ENCODE peak calls at places on chromosomes 6 and 20, in ten cellular contexts. O, L, N, I, Q, W, R, X, A and D are unnamed samples.
A peak's percentile ranks its signal among the peaks of the same experiment; 100 is the strongest.

GRCh38 chr20:41222299-41222698 is 85.0 kb downstream of the PLCG1 start:
- DNase-seq in O (no peak), L (no peak), N (no peak), I (no peak), Q (no peak), W (no peak), R (no peak), X (no peak), A (no peak), D (no peak)

GRCh38 chr6:98529364-98529763 is 305.0 kb upstream of the POU3F2 start:
- DNase-seq in O (no peak), L (no peak), N (no peak), I (no peak), Q (no peak), W (no peak), R (no peak), X (no peak), A (no peak), D (no peak)

GRCh38 chr20:1964659-1965405 is 29.0 kb downstream of the PDYN start:
- DNase-seq in O (no peak), L (no peak), N (no peak), I (no peak), Q (no peak), W (no peak), R (peak; percentile 8), X (no peak), A (no peak), D (no peak)

GRCh38 chr20:62161347-62161746 is 17.8 kb downstream of the SS18L1 start:
- DNase-seq in O (no peak), L (no peak), N (peak; percentile 84), I (peak; percentile 87), Q (no peak), W (no peak), R (peak; percentile 80), X (no peak), A (no peak), D (no peak)

GRCh38 chr20:17910828-17911294 is 57.7 kb downstream of the SNX5 start:
- DNase-seq in O (peak; percentile 47), L (no peak), N (no peak), I (peak; percentile 93), Q (peak; percentile 91), W (no peak), R (peak; percentile 96), X (peak; percentile 10), A (peak; percentile 27), D (peak; percentile 86)

GRCh38 chr6:5778906-5779305 is 227.8 kb downstream of the NRN1 start:
- DNase-seq in O (no peak), L (no peak), N (no peak), I (no peak), Q (no peak), W (no peak), R (no peak), X (no peak), A (no peak), D (no peak)

GRCh38 chr6:89045585-89045984 is 35.0 kb upstream of the PNRC1 start:
- DNase-seq in O (no peak), L (no peak), N (no peak), I (no peak), Q (no peak), W (no peak), R (no peak), X (no peak), A (no peak), D (no peak)

GRCh38 chr20:32449890-32450401 is 91.8 kb downstream of the ASXL1 start:
- DNase-seq in O (no peak), L (no peak), N (no peak), I (no peak), Q (no peak), W (no peak), R (no peak), X (no peak), A (no peak), D (no peak)

DNA sequence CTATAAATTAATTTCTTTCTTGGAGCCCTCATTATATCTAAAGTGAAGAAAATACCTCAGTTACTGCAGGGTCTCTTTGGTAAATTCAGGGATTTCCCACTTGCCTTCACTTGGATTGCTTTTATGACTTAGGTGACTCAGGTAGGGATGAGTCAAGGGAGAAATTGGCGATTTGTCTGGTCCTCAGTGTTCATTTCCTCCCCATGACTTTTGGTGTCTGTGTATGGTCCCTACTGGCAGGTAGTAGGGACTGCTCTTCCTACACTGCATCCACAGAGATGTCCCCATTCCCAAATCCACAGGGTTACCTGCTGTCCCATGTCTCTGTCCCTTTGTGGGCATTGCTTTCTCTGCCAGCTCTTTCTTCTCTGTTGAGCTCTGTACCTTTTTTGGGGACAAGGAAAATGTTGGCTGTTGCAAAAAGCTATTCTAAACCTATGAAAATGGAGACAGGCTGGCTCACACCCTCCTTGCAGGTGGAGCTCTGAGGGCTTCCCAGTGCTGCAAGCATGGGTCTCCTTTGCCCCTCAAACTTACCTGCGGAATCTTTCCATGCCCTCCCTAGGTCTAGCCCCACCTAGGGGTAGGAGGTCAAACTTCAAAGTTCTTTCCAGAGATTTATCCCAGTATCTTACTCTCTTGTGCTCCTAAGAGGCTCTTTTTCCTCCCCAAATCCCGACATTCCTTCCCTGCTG is 211.9 kb downstream of the ZNF217 start:
- DNase-seq in O (no peak), L (no peak), N (peak; percentile 1), I (no peak), Q (no peak), W (no peak), R (no peak), X (no peak), A (no peak), D (no peak)
- TF ChIP-seq CTCF in O (no peak), L (no peak), N (no peak), I (no peak), Q (no peak), W (no peak), R (no peak), X (no peak), A (no peak), D (no peak)

GRCh38 chr6:146542881-146543210 is 787 bp upstream of the RAB32 start:
- DNase-seq in O (no peak), L (no peak), N (no peak), I (no peak), Q (peak; percentile 42), W (no peak), R (no peak), X (no peak), A (no peak), D (no peak)

GRCh38 chr6:146544783-146545182 is 1.1 kb downstream of the RAB32 start:
- DNase-seq in O (no peak), L (no peak), N (no peak), I (peak; percentile 59), Q (peak; percentile 53), W (no peak), R (no peak), X (no peak), A (no peak), D (no peak)

GRCh38 chr6:146543211-146543939 is at the start of gene RAB32:
- DNase-seq in O (peak; percentile 84), L (peak; percentile 95), N (peak; percentile 94), I (peak; percentile 88), Q (peak; percentile 92), W (peak; percentile 94), R (peak; percentile 96), X (peak; percentile 92), A (peak; percentile 94), D (peak; percentile 78)

GRCh38 chr6:146545608-146546007 is 2.0 kb downstream of the RAB32 start:
- DNase-seq in O (no peak), L (no peak), N (peak; percentile 30), I (peak; percentile 83), Q (peak; percentile 67), W (no peak), R (peak; percentile 57), X (no peak), A (no peak), D (peak; percentile 44)

GRCh38 chr6:146543940-146544661 is 468 bp downstream of the RAB32 start:
- DNase-seq in O (no peak), L (peak; percentile 83), N (peak; percentile 48), I (peak; percentile 52), Q (peak; percentile 63), W (no peak), R (peak; percentile 53), X (no peak), A (peak; percentile 30), D (no peak)
- H3K4me3 ChIP-seq in O (peak overlapping the region; percentile 93), L (peak overlapping the region; percentile 78), N (peak overlapping the region; percentile 97), I (peak overlapping the region; percentile 85), Q (peak overlapping the region; percentile 78), W (peak overlapping the region; percentile 73), R (peak overlapping the region; percentile 86), X (peak overlapping the region; percentile 67), A (peak overlapping the region; percentile 85), D (peak overlapping the region; percentile 81)

GRCh38 chr6:166970776-166971175 is 14.4 kb upstream of the RNASET2 start:
- DNase-seq in O (no peak), L (no peak), N (no peak), I (no peak), Q (no peak), W (no peak), R (no peak), X (no peak), A (no peak), D (no peak)

GRCh38 chr6:166960609-166960978 is 4.2 kb upstream of the RNASET2 start:
- DNase-seq in O (no peak), L (no peak), N (no peak), I (no peak), Q (no peak), W (no peak), R (no peak), X (no peak), A (no peak), D (no peak)

GRCh38 chr6:166969390-166970002 is 13.1 kb upstream of the RNASET2 start:
- DNase-seq in O (no peak), L (no peak), N (no peak), I (no peak), Q (no peak), W (no peak), R (no peak), X (no peak), A (no peak), D (no peak)

GRCh38 chr6:166971271-166971670 is 14.9 kb upstream of the RNASET2 start:
- DNase-seq in O (no peak), L (no peak), N (no peak), I (no peak), Q (no peak), W (no peak), R (no peak), X (peak; percentile 84), A (no peak), D (no peak)

GRCh38 chr6:166966268-166966667 is 9.9 kb upstream of the RNASET2 start:
- DNase-seq in O (no peak), L (no peak), N (no peak), I (no peak), Q (no peak), W (no peak), R (no peak), X (no peak), A (no peak), D (no peak)
- TF ChIP-seq CTCF in O (no peak), L (no peak), N (no peak), I (no peak), Q (no peak), W (no peak), R (no peak), X (no peak), A (no peak), D (no peak)

GRCh38 chr6:158662607-158663464 is 13.0 kb downstream of the SYTL3 start:
- DNase-seq in O (no peak), L (no peak), N (no peak), I (peak; percentile 69), Q (peak; percentile 88), W (peak; percentile 56), R (no peak), X (peak; percentile 86), A (no peak), D (peak; percentile 61)

GRCh38 chr6:158666637-158667359 is 16.9 kb downstream of the SYTL3 start:
- DNase-seq in O (no peak), L (no peak), N (no peak), I (peak; percentile 20), Q (peak; percentile 22), W (no peak), R (peak; percentile 71), X (peak; percentile 93), A (no peak), D (peak; percentile 76)

GRCh38 chr6:158661156-158661555 is 11.3 kb downstream of the SYTL3 start:
- DNase-seq in O (no peak), L (no peak), N (no peak), I (no peak), Q (no peak), W (no peak), R (no peak), X (peak; percentile 58), A (no peak), D (no peak)

GRCh38 chr6:158665332-158665731 is 15.5 kb downstream of the SYTL3 start:
- DNase-seq in O (no peak), L (no peak), N (no peak), I (no peak), Q (no peak), W (no peak), R (no peak), X (peak; percentile 38), A (no peak), D (no peak)

GRCh38 chr6:158663465-158664167 is 13.8 kb downstream of the SYTL3 start:
- DNase-seq in O (no peak), L (no peak), N (no peak), I (no peak), Q (no peak), W (no peak), R (no peak), X (peak; percentile 73), A (no peak), D (no peak)
- H3K4me3 ChIP-seq in O (no peak overlapping the region), L (peak overlapping the region; percentile 44), N (no peak overlapping the region), I (no peak overlapping the region), Q (peak overlapping the region; percentile 25), W (peak overlapping the region; percentile 16), R (no peak overlapping the region), X (no peak overlapping the region), A (peak overlapping the region; percentile 37), D (no peak overlapping the region)